ENCODE peak calls at places on chromosomes 16 and 17, in ten cellular contexts. Q is mesenchymal stem cell, U is PC-9, M is GM23338, H is MM.1S, B is fibroblast of lung, Z is SK-N-SH, N is OCI-LY7, A is H1, X is HCT116. O is an unnamed sample.

GRCh38 chr16:51723016-51723724 is 572.1 kb upstream of the SALL1 start:
- DNase-seq in Q (no peak), U (no peak), M (no peak), H (no peak), B (no peak), Z (no peak), N (no peak), A (no peak), X (no peak), O (no peak)

GRCh38 chr16:78002915-78003538 is 19.3 kb upstream of the CLEC3A start:
- DNase-seq in Q (peak), U (peak), M (peak), H (peak), B (peak), Z (peak), N (peak), A (peak), X (peak), O (peak)

GRCh38 chr17:37430051-37430591 is 23.4 kb downstream of the TADA2A start:
- DNase-seq in Q (peak), U (no peak), M (no peak), H (no peak), B (peak), Z (no peak), N (no peak), A (no peak), X (no peak), O (no peak)

GRCh38 chr17:64273006-64273405 is 9.9 kb upstream of the TEX2 start:
- DNase-seq in Q (no peak), U (no peak), M (no peak), H (no peak), B (no peak), Z (no peak), N (no peak), A (no peak), X (no peak), O (no peak)

GRCh38 chr17:45123930-45124796 is 8.2 kb downstream of the PLCD3 start:
- DNase-seq in Q (peak), U (peak), M (peak), H (no peak), B (peak), Z (peak), N (peak), A (no peak), X (peak), O (peak)

GRCh38 chr17:69581061-69581955 is 166.8 kb downstream of the MAP2K6 start:
- DNase-seq in Q (peak), U (no peak), M (peak), H (peak), B (peak), Z (no peak), N (peak), A (no peak), X (no peak), O (no peak)

GRCh38 chr17:77107506-77108433 is 33.0 kb upstream of the SEC14L1 start:
- DNase-seq in Q (peak), U (no peak), M (no peak), H (peak), B (peak), Z (no peak), N (no peak), A (no peak), X (no peak), O (no peak)

GRCh38 chr17:34533811-34534527 is 45.4 kb upstream of the TMEM132E start:
- DNase-seq in Q (no peak), U (no peak), M (no peak), H (no peak), B (no peak), Z (no peak), N (no peak), A (no peak), X (no peak), O (no peak)

GRCh38 chr17:80254396-80255241 is 6.0 kb upstream of the RNF213 start:
- DNase-seq in Q (peak), U (peak), M (no peak), H (peak), B (peak), Z (peak), N (peak), A (no peak), X (peak), O (peak)

GRCh38 chr17:29247219-29247618 is 560 bp downstream of the CRYBA1 start:
- DNase-seq in Q (no peak), U (no peak), M (no peak), H (no peak), B (no peak), Z (no peak), N (no peak), A (no peak), X (no peak), O (no peak)
- H2AFZ ChIP-seq in Q (no peak), U (no peak), M (no peak), H (no peak), B (no peak), Z (no peak), N (no peak), A (no peak), X (no peak), O (no peak)

DNA sequence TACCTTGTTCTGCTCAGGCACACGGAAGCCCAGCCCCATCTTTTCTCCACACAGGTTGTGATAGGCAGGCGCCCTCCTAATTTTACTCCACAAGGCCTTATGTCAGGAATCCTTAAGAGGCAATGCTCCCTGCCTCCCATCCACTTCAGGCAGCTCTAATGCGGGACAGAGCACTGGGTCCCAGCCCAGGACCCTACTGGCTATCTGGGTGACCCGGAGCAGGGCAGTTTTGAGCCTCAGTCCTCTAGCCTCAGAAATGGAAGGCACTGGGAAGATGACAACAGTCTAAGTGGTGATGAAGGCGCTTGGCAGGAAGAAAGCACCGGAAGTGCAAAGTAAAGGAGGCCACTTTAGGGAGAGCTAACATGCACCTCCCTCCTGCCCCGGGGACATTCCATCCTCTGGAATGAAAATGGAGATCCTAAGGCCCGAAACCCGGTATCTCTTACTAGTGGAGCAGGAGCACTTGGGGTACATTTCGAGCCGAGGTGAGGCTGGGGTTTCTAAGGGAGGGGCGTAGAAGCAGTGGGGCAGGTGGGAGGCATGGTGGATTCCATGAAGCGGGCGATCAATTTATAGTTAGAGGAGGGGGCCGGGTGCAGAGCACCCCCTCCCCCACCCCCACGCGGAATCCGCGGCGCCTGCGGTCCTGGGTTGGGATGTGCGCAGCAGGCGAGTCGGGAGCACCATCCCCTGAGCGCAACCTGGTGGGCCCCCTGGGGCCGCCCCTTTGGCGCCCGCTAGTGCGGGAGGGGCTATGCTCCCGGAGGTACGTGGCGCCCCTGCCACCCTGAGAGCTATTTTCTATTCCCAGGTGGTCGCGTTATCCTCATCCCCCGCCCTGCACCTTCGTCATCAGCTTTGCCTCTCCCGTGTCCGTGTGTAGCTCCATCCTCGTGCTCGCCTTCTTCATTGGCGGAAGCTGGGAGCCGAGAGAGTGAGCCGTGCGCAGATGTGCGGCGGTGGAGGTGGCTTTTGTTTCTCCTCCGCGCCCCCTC is 4.9 kb downstream of the MT1F start:
- DNase-seq in Q (no peak), U (no peak), M (peak), H (no peak), B (no peak), Z (no peak), N (no peak), A (no peak), X (no peak), O (no peak)
- H2AFZ ChIP-seq in Q (no peak), U (no peak), M (peak), H (no peak), B (no peak), Z (no peak), N (no peak), A (no peak), X (no peak), O (no peak)

DNA sequence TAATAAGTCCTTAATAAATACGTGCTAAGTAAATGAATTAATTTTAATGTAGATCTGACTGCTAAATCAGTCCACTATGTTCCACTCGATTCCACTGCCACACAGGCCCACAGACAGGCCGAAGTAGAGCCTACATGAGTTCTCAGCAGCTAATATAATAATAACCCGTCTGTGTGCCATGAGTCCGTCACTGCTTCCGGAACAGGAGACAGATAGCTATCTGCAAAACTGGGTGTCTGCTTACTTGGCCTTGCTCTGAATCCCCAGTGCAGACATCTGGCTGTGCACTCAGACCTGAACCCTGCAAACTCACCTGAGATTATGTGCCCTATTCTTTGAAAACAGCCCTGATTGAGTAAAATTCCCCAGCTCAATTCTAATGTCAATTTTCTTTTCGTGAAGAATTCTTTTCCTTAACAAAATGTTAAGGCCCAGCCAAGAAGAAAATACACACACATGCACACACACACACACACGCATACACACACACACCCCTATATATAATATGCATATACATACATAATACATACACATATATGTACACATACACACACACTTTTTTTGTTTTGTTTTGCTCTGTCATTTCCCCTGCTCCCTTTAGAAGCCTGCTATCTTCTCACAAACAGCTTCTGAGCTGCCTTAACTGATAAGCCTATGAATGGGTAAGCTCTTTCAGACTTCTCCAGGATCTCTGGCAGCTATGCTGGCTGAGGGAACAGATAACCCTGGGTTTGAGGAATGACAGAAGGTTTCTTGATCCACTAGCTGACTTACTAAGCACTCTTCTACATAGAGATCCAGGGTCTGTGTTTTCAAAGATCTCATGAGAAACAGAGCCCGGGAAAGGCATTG is 39.8 kb upstream of the TOM1L1 start:
- DNase-seq in Q (no peak), U (no peak), M (no peak), H (no peak), B (no peak), Z (peak), N (no peak), A (no peak), X (no peak), O (no peak)
- H2AFZ ChIP-seq in Q (no peak), U (no peak), M (no peak), H (no peak), B (no peak), Z (no peak), N (no peak), A (no peak), X (no peak), O (no peak)

DNA sequence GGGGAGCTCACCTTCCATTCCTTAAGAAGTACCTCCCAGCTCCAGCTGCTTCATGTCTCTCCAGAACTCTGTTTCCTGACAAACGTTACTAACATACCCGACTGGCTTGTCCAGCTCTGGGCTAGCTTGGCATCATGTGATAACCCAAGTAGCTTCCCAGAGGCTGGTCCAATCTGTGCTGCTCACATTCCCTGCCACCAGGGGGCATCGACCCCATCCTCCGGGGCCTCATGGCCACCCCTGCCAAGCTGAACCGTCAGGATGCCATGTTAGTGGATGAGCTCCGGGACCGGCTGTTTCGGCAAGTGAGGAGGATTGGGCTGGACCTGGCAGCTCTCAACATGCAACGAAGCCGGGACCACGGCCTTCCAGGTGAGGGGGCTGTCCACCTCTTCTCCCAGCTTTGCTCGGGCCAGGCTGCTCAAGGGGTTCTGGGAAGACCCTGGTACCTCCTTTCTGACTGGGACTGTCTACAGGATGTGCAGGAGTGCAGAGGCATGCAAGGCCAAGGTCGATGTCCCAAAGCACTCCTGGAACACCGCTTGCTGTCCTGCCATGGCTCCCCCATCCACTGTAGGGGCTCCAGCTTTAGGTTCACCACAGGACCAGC is 7.6 kb downstream of the EPX start:
- DNase-seq in Q (peak), U (peak), M (peak), H (peak), B (peak), Z (peak), N (peak), A (peak), X (peak), O (peak)
- H2AFZ ChIP-seq in Q (no peak), U (no peak), M (peak), H (no peak), B (no peak), Z (peak), N (no peak), A (peak), X (no peak), O (no peak)